ENCODE peak calls at places on chromosomes 7 and 10, in nine cellular contexts. C is ELR, Z is uterus, K is ACHN, H is AG09309, D is EL, O is endothelial cell, A is NCI-H774, U is M059J. S is an unnamed sample.

GRCh38 chr10:97025613-97026242 is 160.0 kb downstream of the SLIT1 start:
- DNase-seq in Z (peak; percentile 30), H (no peak), U (no peak), K (peak; percentile 56), A (no peak), O (peak; percentile 64), D (peak; percentile 40), C (peak; percentile 47), S (no peak)

GRCh38 chr7:30888783-30889182 is 22.9 kb upstream of the AQP1 start:
- DNase-seq in Z (no peak), U (peak; percentile 83), C (peak; percentile 87), K (peak; percentile 90), H (peak; percentile 71), O (no peak), A (no peak), D (peak; percentile 80), S (no peak)

GRCh38 chr10:17166699-17167098 is 34.8 kb downstream of the TRDMT1 start:
- DNase-seq in U (no peak), C (no peak), D (no peak), A (no peak), Z (no peak), O (no peak), K (no peak), H (no peak), S (no peak)

GRCh38 chr7:68911754-68912153 is 686.5 kb upstream of the AUTS2 start:
- DNase-seq in K (no peak), H (no peak), D (no peak), Z (no peak), C (no peak), O (no peak), A (no peak), U (no peak), S (no peak)

GRCh38 chr7:22561895-22562593 is 62.1 kb upstream of the STEAP1B start:
- DNase-seq in O (no peak), D (peak; percentile 46), C (peak; percentile 83), Z (no peak), H (no peak), U (peak; percentile 80), A (no peak), K (peak; percentile 79), S (no peak)

GRCh38 chr7:81648716-81649115 is 121.1 kb downstream of the HGF start:
- DNase-seq in Z (no peak), H (no peak), U (no peak), A (no peak), C (no peak), K (no peak), O (no peak), D (no peak), S (no peak)

GRCh38 chr7:135083005-135083404 is 64.9 kb upstream of the TMEM140 start:
- DNase-seq in O (no peak), K (no peak), Z (no peak), C (no peak), H (no peak), D (no peak), A (no peak), U (no peak), S (no peak)

GRCh38 chr10:69088471-69088769 is 517 bp downstream of the SRGN start:
- DNase-seq in K (no peak), A (no peak), Z (no peak), C (peak; percentile 42), U (no peak), H (no peak), O (no peak), D (no peak), S (no peak)

GRCh38 chr7:81268551-81268950 is 349.7 kb upstream of the SEMA3C start:
- DNase-seq in D (no peak), U (peak; percentile 61), C (no peak), O (no peak), K (no peak), Z (no peak), H (no peak), A (no peak), S (no peak)

GRCh38 chr7:49297958-49298357 is 373.6 kb downstream of the CDC14C start:
- DNase-seq in U (no peak), O (no peak), Z (no peak), D (no peak), C (no peak), K (no peak), H (no peak), A (no peak), S (no peak)